ENCODE peak calls at places on chromosomes 2 and 18, in five cellular contexts. H is foreskin fibroblast, Q is BJ, N is SK-N-SH, L is HCT116. S is an unnamed sample.

GRCh38 chr2:83196225-83196624 is 1262.9 kb downstream of the SUCLG1 start:
- DNase-seq in Q (no peak), H (peak; percentile 20), L (peak; percentile 1), N (peak; percentile 2), S (peak; percentile 9)

GRCh38 chr2:186274936-186275575 is 211.0 kb upstream of the ZC3H15 start:
- DNase-seq in L (no peak), Q (peak; percentile 28), N (no peak), H (peak; percentile 6), S (peak; percentile 40)

GRCh38 chr2:120442923-120443571 is 97.1 kb downstream of the INHBB start:
- DNase-seq in N (no peak), L (peak; percentile 63), H (no peak), Q (no peak), S (no peak)

GRCh38 chr18:7812431-7813063 is 245.4 kb downstream of the PTPRM start:
- DNase-seq in N (no peak), H (peak; percentile 36), L (no peak), Q (peak; percentile 55), S (peak; percentile 61)

GRCh38 chr2:20634430-20635095 is 16.3 kb downstream of the HS1BP3 start:
- DNase-seq in L (no peak), H (peak; percentile 56), Q (no peak), N (peak; percentile 57), S (no peak)

GRCh38 chr2:69221960-69222751 is 164.9 kb downstream of the GFPT1 start:
- DNase-seq in L (no peak), N (no peak), H (no peak), Q (no peak), S (no peak)

GRCh38 chr2:191043438-191043837 is 29.5 kb upstream of the STAT1 start:
- DNase-seq in L (no peak), Q (no peak), N (no peak), H (no peak), S (peak; percentile 65)

GRCh38 chr2:96265349-96265839 is 403 bp downstream of the TMEM127 start:
- DNase-seq in Q (no peak), L (no peak), H (no peak), N (peak; percentile 88), S (no peak)

GRCh38 chr2:119438726-119439284 is 7.2 kb downstream of the TMEM37 start:
- DNase-seq in L (no peak), N (no peak), H (no peak), Q (no peak), S (no peak)

GRCh38 chr18:57359433-57359832 is 7.1 kb downstream of the ST8SIA3 start:
- DNase-seq in L (no peak), Q (no peak), N (no peak), H (no peak), S (no peak)

GRCh38 chr2:241959751-241960269 is 90.3 kb downstream of the RTP5 start:
- DNase-seq in Q (no peak), L (no peak), N (no peak), H (no peak), S (no peak)

GRCh38 chr2:26396734-26397298 is 4.9 kb upstream of the DRC1 start:
- DNase-seq in L (no peak), Q (no peak), H (no peak), N (no peak), S (no peak)

GRCh38 chr18:76565238-76566173 is 70.5 kb upstream of the ZNF516 start:
- DNase-seq in N (peak; percentile 55), H (peak; percentile 94), L (no peak), Q (peak; percentile 91), S (peak; percentile 91)

GRCh38 chr2:25337276-25337675 is 4.4 kb downstream of the DNMT3A start:
- DNase-seq in L (no peak), Q (no peak), H (no peak), N (no peak), S (no peak)

GRCh38 chr2:95278637-95279225 is 4.5 kb downstream of the PROM2 start:
- DNase-seq in H (no peak), N (no peak), Q (no peak), L (no peak), S (no peak)

GRCh38 chr2:210792000-210792399 is 235.6 kb downstream of the CPS1 start:
- DNase-seq in L (no peak), N (peak; percentile 3), H (no peak), Q (no peak), S (no peak)

GRCh38 chr2:117714761-117715160 is 99.7 kb upstream of the DDX18 start:
- DNase-seq in N (no peak), L (no peak), H (no peak), Q (no peak), S (no peak)

GRCh38 chr2:239894276-239894675 is 130.9 kb downstream of the NDUFA10 start:
- DNase-seq in N (no peak), Q (no peak), H (no peak), L (no peak), S (no peak)

GRCh38 chr2:150981826-150982225 is 279.8 kb downstream of the RBM43 start:
- DNase-seq in L (no peak), H (no peak), N (no peak), Q (no peak), S (peak; percentile 9)

GRCh38 chr2:184692137-184692734 is 93.9 kb downstream of the ZNF804A start:
- DNase-seq in L (no peak), H (peak; percentile 13), Q (peak; percentile 13), N (peak; percentile 55), S (peak; percentile 44)

GRCh38 chr2:187878096-187878495 is 323.9 kb upstream of the TFPI start:
- DNase-seq in L (no peak), N (no peak), H (no peak), Q (no peak), S (no peak)

GRCh38 chr2:29220506-29221270 is 105.5 kb downstream of the CLIP4 start:
- DNase-seq in Q (no peak), N (no peak), L (no peak), H (no peak), S (no peak)

GRCh38 chr2:165911231-165911630 is 42.3 kb downstream of the TTC21B start:
- DNase-seq in H (peak; percentile 41), Q (peak; percentile 45), N (no peak), L (no peak), S (no peak)

GRCh38 chr2:99256677-99257076 is 1.2 kb upstream of the LYG2 start:
- DNase-seq in H (no peak), N (no peak), Q (no peak), L (peak; percentile 4), S (no peak)

GRCh38 chr18:55839350-55839749 is 251.4 kb upstream of the TCF4 start:
- DNase-seq in N (no peak), H (peak; percentile 87), Q (no peak), L (no peak), S (peak; percentile 82)

GRCh38 chr2:227805578-227805977 is 8.1 kb upstream of the CCL20 start:
- DNase-seq in L (no peak), N (no peak), Q (no peak), H (no peak), S (no peak)

GRCh38 chr2:79982445-79982844 is 322.1 kb downstream of the LRRTM1 start:
- DNase-seq in N (no peak), L (no peak), H (no peak), Q (no peak), S (no peak)

GRCh38 chr2:165835363-165835762 is 41.3 kb upstream of the GALNT3 start:
- DNase-seq in N (no peak), H (no peak), Q (no peak), L (no peak), S (no peak)

GRCh38 chr2:75211371-75211770 is 12.1 kb upstream of the TACR1 start:
- DNase-seq in L (no peak), N (no peak), Q (no peak), H (no peak), S (no peak)

GRCh38 chr2:230179086-230179485 is 40.7 kb downstream of the SP110 start:
- DNase-seq in H (no peak), Q (no peak), L (no peak), N (no peak), S (no peak)

GRCh38 chr18:79402977-79403722 is 7.4 kb downstream of the NFATC1 start:
- DNase-seq in L (no peak), H (no peak), N (no peak), Q (no peak), S (no peak)

GRCh38 chr2:54336136-54336976 is 80.3 kb upstream of the TSPYL6 start:
- DNase-seq in Q (peak; percentile 96), L (no peak), H (peak; percentile 90), N (no peak), S (peak; percentile 49)

GRCh38 chr2:46848446-46848845 is 67.2 kb downstream of the MCFD2 start:
- DNase-seq in H (no peak), N (no peak), L (no peak), Q (no peak), S (no peak)

GRCh38 chr2:112156152-112156986 is 18.2 kb downstream of the FBLN7 start:
- DNase-seq in Q (no peak), N (no peak), H (peak; percentile 41), L (no peak), S (no peak)
- H3K4me3 ChIP-seq in Q (no peak overlapping the region), N (no peak overlapping the region), H (no peak overlapping the region), L (no peak overlapping the region), S (no peak overlapping the region)

GRCh38 chr2:219252570-219252899 is 508 bp upstream of the TUBA4B start:
- DNase-seq in N (peak; percentile 43), L (no peak), Q (no peak), H (no peak), S (no peak)

GRCh38 chr2:219252900-219253752 is at the start of gene TUBA4B:
- DNase-seq in N (peak; percentile 51), H (peak; percentile 40), L (no peak), Q (no peak), S (no peak)

GRCh38 chr2:219250044-219250781 is 2.8 kb upstream of the TUBA4B start:
- DNase-seq in Q (no peak), H (no peak), L (no peak), N (no peak), S (no peak)

GRCh38 chr2:219251656-219252055 is 1.4 kb upstream of the TUBA4B start:
- DNase-seq in H (no peak), Q (no peak), L (no peak), N (no peak), S (no peak)

DNA sequence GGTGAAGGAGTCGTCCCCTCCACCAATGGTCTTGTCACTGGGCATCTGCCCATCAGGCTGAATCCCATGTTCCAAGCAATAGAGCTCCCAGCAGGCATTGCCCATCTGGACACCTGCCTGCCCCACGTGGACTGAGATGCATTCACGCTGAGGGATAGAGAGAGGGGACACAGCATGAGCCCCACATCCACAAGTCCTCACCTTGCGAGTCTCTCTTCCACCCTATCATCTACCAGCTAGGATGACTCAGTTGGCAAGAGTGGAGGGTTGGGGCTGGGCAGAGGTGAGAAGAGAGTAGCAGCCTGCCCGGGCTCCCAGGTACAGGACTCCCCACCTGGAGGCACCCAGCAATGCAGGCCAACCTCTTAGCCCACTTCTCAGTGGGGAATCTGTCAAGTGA is 959 bp upstream of the TUBA4B start:
- DNase-seq in H (no peak), L (no peak), N (no peak), Q (no peak), S (no peak)
- H3K4me3 ChIP-seq in H (peak overlapping the region; percentile 52), L (peak overlapping the region; percentile 69), N (no peak overlapping the region), Q (no peak overlapping the region), S (no peak overlapping the region)

GRCh38 chr2:131153529-131153928 is 48.4 kb downstream of the PLEKHB2 start:
- DNase-seq in H (no peak), Q (no peak), N (no peak), L (no peak), S (no peak)
- H3K4me3 ChIP-seq in H (no peak overlapping the region), Q (no peak overlapping the region), N (no peak overlapping the region), L (no peak overlapping the region), S (no peak overlapping the region)

DNA sequence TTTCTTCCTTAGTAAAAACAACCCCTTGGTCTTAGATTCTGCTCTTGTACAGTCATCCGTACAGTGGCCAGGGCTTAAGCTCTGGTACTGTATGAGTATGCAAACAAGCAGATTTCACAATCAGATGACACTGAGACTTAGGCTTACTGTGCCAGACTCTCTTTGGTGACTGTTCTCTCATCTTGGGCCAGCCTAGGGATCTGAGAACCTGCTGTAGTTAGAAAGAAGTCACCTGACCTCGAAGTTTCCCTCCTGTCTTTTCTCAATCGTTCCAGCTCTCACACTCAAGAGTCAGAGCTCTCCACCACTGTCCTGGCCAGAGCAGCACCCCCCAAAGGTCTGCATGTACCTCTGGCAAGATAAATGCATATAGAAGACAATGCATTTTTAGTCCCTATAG is 63.2 kb downstream of the ZEB2 start:
- DNase-seq in H (peak; percentile 89), Q (peak; percentile 44), N (no peak), L (no peak), S (peak; percentile 71)
- H3K4me3 ChIP-seq in H (no peak overlapping the region), Q (no peak overlapping the region), N (no peak overlapping the region), L (no peak overlapping the region), S (no peak overlapping the region)